ENCODE peak calls at places on chromosomes 5 and 9, in eight cellular contexts. U is IMR-90, E is body of pancreas, C is lower leg skin, Q is neural progenitor cell, A is heart right ventricle, N is AG04450, W is tibial artery. F is an unnamed sample.
A peak's percentile ranks its signal among the peaks of the same experiment; 100 is the strongest.

GRCh38 chr5:43851741-43852140 is 248.8 kb downstream of the NNT start:
- DNase-seq in U (no peak), E (no peak), C (no peak), Q (no peak), A (no peak), N (no peak), W (no peak), F (no peak)

GRCh38 chr9:89430995-89431394 is 66.9 kb downstream of the SEMA4D start:
- DNase-seq in U (no peak), E (no peak), C (no peak), Q (no peak), A (no peak), N (no peak), W (no peak), F (no peak)

GRCh38 chr5:29023541-29023940 is 1985.2 kb upstream of the CDH9 start:
- DNase-seq in U (no peak), E (no peak), C (no peak), Q (no peak), A (no peak), N (no peak), W (no peak), F (no peak)

GRCh38 chr9:131676431-131676972 is 63.4 kb downstream of the RAPGEF1 start:
- DNase-seq in U (no peak), E (no peak), C (no peak), Q (no peak), A (no peak), N (no peak), W (no peak), F (no peak)

GRCh38 chr5:81151546-81151945 is 81.6 kb upstream of the CKMT2 start:
- DNase-seq in U (peak; percentile 92), E (no peak), C (no peak), Q (no peak), A (no peak), N (peak; percentile 78), W (no peak), F (peak; percentile 87)

GRCh38 chr5:138032028-138032571 is 779 bp downstream of the FAM13B start:
- DNase-seq in U (peak; percentile 43), E (peak; percentile 50), C (peak; percentile 58), Q (no peak), A (peak; percentile 69), N (no peak), W (peak; percentile 71), F (peak; percentile 45)

GRCh38 chr5:139644001-139644456 is 4.1 kb upstream of the CXXC5 start:
- DNase-seq in U (no peak), E (no peak), C (no peak), Q (no peak), A (peak; percentile 2), N (no peak), W (peak; percentile 16), F (no peak)

GRCh38 chr9:122036988-122037387 is 56.1 kb downstream of the TTLL11 start:
- DNase-seq in U (peak; percentile 68), E (no peak), C (no peak), Q (no peak), A (no peak), N (no peak), W (no peak), F (peak; percentile 47)

GRCh38 chr9:132026932-132027585 is 52.6 kb downstream of the MED27 start:
- DNase-seq in U (peak; percentile 74), E (no peak), C (no peak), Q (no peak), A (no peak), N (peak; percentile 39), W (no peak), F (peak; percentile 67)

GRCh38 chr5:133144245-133144981 is 92.6 kb downstream of the HSPA4 start:
- DNase-seq in U (no peak), E (no peak), C (no peak), Q (no peak), A (no peak), N (no peak), W (no peak), F (no peak)

GRCh38 chr9:130868230-130868629 is 28.4 kb downstream of the QRFP start:
- DNase-seq in U (no peak), E (no peak), C (no peak), Q (no peak), A (no peak), N (no peak), W (no peak), F (no peak)

GRCh38 chr5:173714551-173715428 is 98.3 kb upstream of the BOD1 start:
- DNase-seq in U (peak; percentile 93), E (no peak), C (no peak), Q (no peak), A (no peak), N (peak; percentile 52), W (no peak), F (peak; percentile 75)

GRCh38 chr5:9731159-9731558 is 101.0 kb upstream of the TAS2R1 start:
- DNase-seq in U (no peak), E (no peak), C (no peak), Q (no peak), A (no peak), N (no peak), W (no peak), F (no peak)

GRCh38 chr5:159851053-159851452 is 65.2 kb upstream of the ADRA1B start:
- DNase-seq in U (peak; percentile 17), E (no peak), C (no peak), Q (no peak), A (no peak), N (no peak), W (no peak), F (no peak)

GRCh38 chr5:1508679-1509290 is 15.0 kb downstream of the LPCAT1 start:
- DNase-seq in U (peak; percentile 30), E (peak; percentile 9), C (no peak), Q (no peak), A (no peak), N (no peak), W (peak; percentile 16), F (no peak)

DNA sequence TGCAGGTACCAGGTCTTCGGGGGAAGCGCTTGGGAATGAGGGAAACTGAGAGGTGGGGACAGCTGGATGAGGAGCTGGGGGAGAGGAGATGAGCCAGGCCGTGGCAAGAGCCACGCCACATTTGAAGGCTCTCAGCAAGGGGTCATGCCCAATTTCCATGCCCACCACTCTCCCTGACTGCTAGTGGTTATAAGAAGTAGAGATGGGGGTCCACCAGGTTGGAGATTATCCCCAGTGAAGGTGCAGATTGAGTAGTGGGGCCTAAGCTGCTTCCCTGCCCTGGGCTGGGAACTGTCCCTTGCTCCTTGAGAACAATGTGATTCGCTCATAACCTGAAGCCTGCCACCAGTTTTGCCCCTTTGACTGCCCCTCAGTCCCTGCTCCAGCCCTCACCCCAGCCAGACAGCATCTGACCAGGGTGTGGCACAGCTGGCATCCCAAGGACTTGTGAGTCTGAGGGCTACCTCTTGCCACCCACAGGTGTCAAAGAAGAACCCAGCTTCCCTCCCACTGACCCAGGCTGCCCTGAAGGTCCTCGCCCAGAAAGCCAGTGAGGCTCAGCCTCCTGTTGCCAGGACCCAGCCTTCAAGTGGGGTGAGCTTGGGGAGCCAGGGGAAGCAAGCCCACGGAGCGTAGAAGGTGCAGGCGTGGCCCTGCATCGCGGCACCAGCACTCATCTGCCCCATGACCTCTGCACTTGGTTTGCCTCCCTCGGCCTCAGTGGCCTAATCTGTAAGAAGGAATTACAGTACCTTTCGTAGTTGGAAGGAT is 21.5 kb downstream of the CD74 start:
- DNase-seq in U (no peak), E (no peak), C (no peak), Q (no peak), A (no peak), N (no peak), W (no peak), F (no peak)
- TF ChIP-seq CTCF in U (no peak), E (no peak), C (no peak), Q (no peak), A (no peak), N (no peak), W (no peak), F (no peak)

GRCh38 chr5:169648725-169649124 is 11.7 kb downstream of the DOCK2 start:
- DNase-seq in U (peak; percentile 48), E (no peak), C (no peak), Q (no peak), A (peak; percentile 23), N (no peak), W (no peak), F (peak; percentile 11)
- H3K4me3 ChIP-seq in U (no peak overlapping the region), E (no peak overlapping the region), C (no peak overlapping the region), Q (no peak overlapping the region), A (no peak overlapping the region), N (no peak overlapping the region), W (no peak overlapping the region), F (no peak overlapping the region)

GRCh38 chr9:95736370-95736769 is 139.1 kb upstream of the ERCC6L2 start:
- DNase-seq in U (no peak), E (no peak), C (no peak), Q (peak; percentile 52), A (no peak), N (no peak), W (no peak), F (peak; percentile 36)
- TF ChIP-seq CTCF in U (peak; percentile 22), E (no peak), C (no peak), Q (peak; percentile 56), A (peak; percentile 35), N (peak; percentile 52), W (no peak), F (peak; percentile 69)

DNA sequence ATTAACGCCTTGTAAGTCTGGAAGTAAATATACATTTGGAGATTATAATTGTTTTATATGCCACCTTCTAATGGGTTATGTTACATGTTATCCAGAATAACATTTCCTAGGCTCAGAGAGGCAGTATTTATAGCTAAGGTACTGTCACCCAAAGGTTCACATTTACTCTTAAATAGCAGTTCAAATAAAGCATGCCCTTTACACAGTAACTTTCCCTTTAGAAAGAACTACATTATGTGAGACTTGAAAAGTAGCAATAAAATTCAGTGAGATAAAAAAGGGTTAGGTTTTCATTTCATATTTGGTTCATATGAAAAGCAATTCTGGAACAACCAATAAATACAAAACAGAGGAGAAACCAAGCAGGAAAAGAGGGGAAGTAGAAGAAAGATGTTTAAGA is 35.1 kb downstream of the SKIC3 start:
- DNase-seq in U (no peak), E (no peak), C (no peak), Q (no peak), A (no peak), N (no peak), W (no peak), F (no peak)
- H3K4me3 ChIP-seq in U (no peak overlapping the region), E (no peak overlapping the region), C (no peak overlapping the region), Q (no peak overlapping the region), A (no peak overlapping the region), N (no peak overlapping the region), W (no peak overlapping the region), F (no peak overlapping the region)

GRCh38 chr9:21995652-21996275 is 1.2 kb downstream of the CDKN2B-AS1 start:
- DNase-seq in U (peak; percentile 55), E (no peak), C (peak; percentile 19), Q (peak; percentile 76), A (peak; percentile 26), N (no peak), W (no peak), F (peak; percentile 74)
- TF ChIP-seq CTCF in U (peak; percentile 19), E (peak; percentile 23), C (no peak), Q (peak; percentile 39), A (peak; percentile 50), N (peak; percentile 37), W (peak; percentile 23), F (peak; percentile 29)

DNA sequence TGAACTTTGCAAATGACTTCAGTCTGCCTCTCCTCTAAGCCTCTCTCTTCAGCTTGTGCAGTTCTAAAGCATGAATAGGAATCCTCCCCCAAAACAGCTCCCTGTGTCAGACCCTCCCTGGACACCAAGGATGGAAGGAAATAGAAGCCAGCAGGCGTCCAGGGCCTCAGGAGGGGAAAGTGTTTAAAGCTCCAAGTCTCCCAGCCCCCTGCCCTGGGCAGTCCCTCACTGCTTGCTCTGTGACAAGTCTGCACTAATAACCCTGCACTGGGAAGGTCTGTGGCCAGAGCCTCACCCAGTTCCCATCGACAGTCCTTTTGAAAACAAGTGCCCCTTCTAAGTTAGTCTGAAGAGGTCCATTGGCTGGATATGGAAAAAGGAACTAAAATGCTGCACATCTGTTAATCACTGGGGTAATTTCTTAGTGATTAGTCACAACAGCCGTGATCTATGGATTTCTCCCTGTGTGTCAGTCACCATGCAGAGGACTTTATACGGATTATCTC is 195.2 kb downstream of the FBXL7 start:
- DNase-seq in U (peak; percentile 50), E (no peak), C (no peak), Q (no peak), A (no peak), N (no peak), W (no peak), F (peak; percentile 68)
- H3K4me3 ChIP-seq in U (no peak overlapping the region), E (no peak overlapping the region), C (no peak overlapping the region), Q (no peak overlapping the region), A (no peak overlapping the region), N (no peak overlapping the region), W (no peak overlapping the region), F (no peak overlapping the region)

F was measured in choroid plexus epithelial cell.